ENCODE peak calls at places on chromosomes 4 and X, in six cellular contexts. One of them, this sample, is unnamed.

GRCh38 chr4:18020145-18020670 is 1.3 kb downstream of the LCORL start:
- DNase-seq in NCI-H345: no peak
- DNase-seq in head of caudate nucleus: no peak
- DNase-seq in A549: no peak
- DNase-seq in fibroblast of the conjunctiva: no peak
- DNase-seq in stromal cell of bone marrow: no peak
- DNase-seq in this sample: no peak

GRCh38 chr4:161132715-161133425 is 1030.9 kb downstream of the FSTL5 start:
- DNase-seq in NCI-H345: no peak
- DNase-seq in head of caudate nucleus: no peak
- DNase-seq in A549: no peak
- DNase-seq in fibroblast of the conjunctiva: no peak
- DNase-seq in stromal cell of bone marrow: no peak
- DNase-seq in this sample: no peak

GRCh38 chrX:131288738-131289511 is at the start of gene IGSF1:
- DNase-seq in NCI-H345: peak
- DNase-seq in head of caudate nucleus: peak
- DNase-seq in A549: no peak
- DNase-seq in fibroblast of the conjunctiva: no peak
- DNase-seq in stromal cell of bone marrow: peak
- DNase-seq in this sample: no peak

GRCh38 chr4:186752310-186752709 is 28.7 kb upstream of the FAT1 start:
- DNase-seq in NCI-H345: no peak
- DNase-seq in head of caudate nucleus: no peak
- DNase-seq in A549: no peak
- DNase-seq in fibroblast of the conjunctiva: no peak
- DNase-seq in stromal cell of bone marrow: no peak
- DNase-seq in this sample: no peak

GRCh38 chr4:159541143-159541542 is 438.3 kb downstream of the RAPGEF2 start:
- DNase-seq in NCI-H345: no peak
- DNase-seq in head of caudate nucleus: no peak
- DNase-seq in A549: no peak
- DNase-seq in fibroblast of the conjunctiva: no peak
- DNase-seq in stromal cell of bone marrow: no peak
- DNase-seq in this sample: no peak

GRCh38 chr4:35125995-35126712 is 1118.2 kb downstream of the ARAP2 start:
- DNase-seq in NCI-H345: peak
- DNase-seq in head of caudate nucleus: no peak
- DNase-seq in A549: no peak
- DNase-seq in fibroblast of the conjunctiva: no peak
- DNase-seq in stromal cell of bone marrow: no peak
- DNase-seq in this sample: peak

GRCh38 chrX:47446431-47446830 is 36.6 kb downstream of the ZNF41 start:
- DNase-seq in NCI-H345: no peak
- DNase-seq in head of caudate nucleus: no peak
- DNase-seq in A549: no peak
- DNase-seq in fibroblast of the conjunctiva: no peak
- DNase-seq in stromal cell of bone marrow: no peak
- DNase-seq in this sample: no peak

GRCh38 chrX:150036181-150036580 is 97.9 kb upstream of the EOLA2 start:
- DNase-seq in NCI-H345: no peak
- DNase-seq in head of caudate nucleus: no peak
- DNase-seq in A549: peak
- DNase-seq in fibroblast of the conjunctiva: peak
- DNase-seq in stromal cell of bone marrow: peak
- DNase-seq in this sample: no peak

GRCh38 chr4:52312722-52313121 is 261.6 kb downstream of the SPATA18 start:
- DNase-seq in NCI-H345: no peak
- DNase-seq in head of caudate nucleus: no peak
- DNase-seq in A549: no peak
- DNase-seq in fibroblast of the conjunctiva: no peak
- DNase-seq in stromal cell of bone marrow: no peak
- DNase-seq in this sample: no peak

GRCh38 chr4:8644461-8644891 is 51.9 kb downstream of the CPZ start:
- DNase-seq in NCI-H345: no peak
- DNase-seq in head of caudate nucleus: no peak
- DNase-seq in A549: no peak
- DNase-seq in fibroblast of the conjunctiva: no peak
- DNase-seq in stromal cell of bone marrow: no peak
- DNase-seq in this sample: no peak